ENCODE peak calls at places on chromosome 19, in four cellular contexts. One of them, this sample, is unnamed.

GRCh38 chr19:6126335-6126974 is 9.0 kb upstream of the ACSBG2 start:
- DNase-seq in HL-60: peak
- DNase-seq in GM12878: peak
- DNase-seq in K562: peak
- DNase-seq in this sample: no peak

GRCh38 chr19:40802300-40803169 is 3.5 kb downstream of the EGLN2 start:
- DNase-seq in HL-60: peak
- DNase-seq in GM12878: no peak
- DNase-seq in K562: peak
- DNase-seq in this sample: no peak

GRCh38 chr19:1408300-1409203 is 1.2 kb downstream of the DAZAP1 start:
- DNase-seq in HL-60: peak
- DNase-seq in GM12878: no peak
- DNase-seq in K562: peak
- DNase-seq in this sample: no peak

GRCh38 chr19:15251749-15252397 is 19.6 kb upstream of the EPHX3 start:
- DNase-seq in HL-60: no peak
- DNase-seq in GM12878: no peak
- DNase-seq in K562: peak
- DNase-seq in this sample: no peak

GRCh38 chr19:1491849-1492170 is 829 bp downstream of the REEP6 start:
- DNase-seq in HL-60: no peak
- DNase-seq in GM12878: no peak
- DNase-seq in K562: no peak
- DNase-seq in this sample: no peak

GRCh38 chr19:35032356-35032865 is 2.1 kb downstream of the SCN1B start:
- DNase-seq in HL-60: no peak
- DNase-seq in GM12878: no peak
- DNase-seq in K562: no peak
- DNase-seq in this sample: no peak

GRCh38 chr19:29260477-29261317 is 47.7 kb upstream of the UQCRFS1 start:
- DNase-seq in HL-60: peak
- DNase-seq in GM12878: peak
- DNase-seq in K562: peak
- DNase-seq in this sample: no peak

GRCh38 chr19:18591735-18592385 is 3.3 kb downstream of the REX1BD start:
- DNase-seq in HL-60: no peak
- DNase-seq in GM12878: no peak
- DNase-seq in K562: no peak
- DNase-seq in this sample: no peak

GRCh38 chr19:2983351-2984195 is 6.2 kb downstream of the TLE6 start:
- DNase-seq in HL-60: no peak
- DNase-seq in GM12878: no peak
- DNase-seq in K562: peak
- DNase-seq in this sample: no peak

GRCh38 chr19:52190679-52191293 is 934 bp downstream of the PPP2R1A start:
- DNase-seq in HL-60: peak
- DNase-seq in GM12878: no peak
- DNase-seq in K562: no peak
- DNase-seq in this sample: no peak

GRCh38 chr19:13051581-13052165 is 51.0 kb downstream of the LYL1 start:
- DNase-seq in HL-60: peak
- DNase-seq in GM12878: no peak
- DNase-seq in K562: peak
- DNase-seq in this sample: no peak

GRCh38 chr19:2050349-2050990 is 574 bp downstream of the MKNK2 start:
- DNase-seq in HL-60: no peak
- DNase-seq in GM12878: no peak
- DNase-seq in K562: peak
- DNase-seq in this sample: no peak

GRCh38 chr19:47157455-47158321 is 27.1 kb downstream of the SAE1 start:
- DNase-seq in HL-60: peak
- DNase-seq in GM12878: no peak
- DNase-seq in K562: no peak
- DNase-seq in this sample: no peak

GRCh38 chr19:32570081-32570785 is 10.8 kb upstream of the PDCD5 start:
- DNase-seq in HL-60: peak
- DNase-seq in GM12878: no peak
- DNase-seq in K562: peak
- DNase-seq in this sample: peak

GRCh38 chr19:33302974-33303790 is 848 bp upstream of the CEBPA start:
- DNase-seq in HL-60: peak
- DNase-seq in GM12878: no peak
- DNase-seq in K562: no peak
- DNase-seq in this sample: no peak

GRCh38 chr19:18421371-18421959 is 2.3 kb downstream of the SSBP4 start:
- DNase-seq in HL-60: no peak
- DNase-seq in GM12878: no peak
- DNase-seq in K562: no peak
- DNase-seq in this sample: no peak

GRCh38 chr19:34500656-34501120 is 19.1 kb downstream of the WTIP start:
- DNase-seq in HL-60: no peak
- DNase-seq in GM12878: no peak
- DNase-seq in K562: peak
- DNase-seq in this sample: no peak

GRCh38 chr19:6979341-6979740 is 41.9 kb downstream of the MBD3L2B start:
- DNase-seq in HL-60: no peak
- DNase-seq in GM12878: no peak
- DNase-seq in K562: no peak
- DNase-seq in this sample: no peak

GRCh38 chr19:29675650-29676186 is 10.5 kb downstream of the PLEKHF1 start:
- DNase-seq in HL-60: no peak
- DNase-seq in GM12878: no peak
- DNase-seq in K562: no peak
- DNase-seq in this sample: no peak

GRCh38 chr19:31353826-31354225 is 4.6 kb upstream of the TSHZ3 start:
- DNase-seq in HL-60: no peak
- DNase-seq in GM12878: no peak
- DNase-seq in K562: no peak
- DNase-seq in this sample: no peak

GRCh38 chr19:7602240-7602934 is 6.7 kb downstream of the CAMSAP3 start:
- DNase-seq in HL-60: no peak
- DNase-seq in GM12878: no peak
- DNase-seq in K562: peak
- DNase-seq in this sample: no peak

GRCh38 chr19:18203408-18203862 is 407 bp downstream of the RAB3A start:
- DNase-seq in HL-60: peak
- DNase-seq in GM12878: no peak
- DNase-seq in K562: peak
- DNase-seq in this sample: no peak

GRCh38 chr19:48308695-48309586 is 16.4 kb upstream of the EMP3 start:
- DNase-seq in HL-60: peak
- DNase-seq in GM12878: no peak
- DNase-seq in K562: no peak
- DNase-seq in this sample: no peak
- TF ChIP-seq SPI1 in HL-60: no peak
- TF ChIP-seq SPI1 in GM12878: no peak
- TF ChIP-seq SPI1 in K562: no peak
- TF ChIP-seq SPI1 in this sample: no peak

GRCh38 chr19:49866933-49867782 is at the start of gene PNKP:
- DNase-seq in HL-60: peak
- DNase-seq in GM12878: no peak
- DNase-seq in K562: peak
- DNase-seq in this sample: peak
- TF ChIP-seq SPI1 in HL-60: no peak
- TF ChIP-seq SPI1 in GM12878: peak
- TF ChIP-seq SPI1 in K562: no peak
- TF ChIP-seq SPI1 in this sample: peak

GRCh38 chr19:38223119-38223523 is 901 bp downstream of the DPF1 start:
- DNase-seq in HL-60: no peak
- DNase-seq in GM12878: no peak
- DNase-seq in K562: no peak
- DNase-seq in this sample: no peak

GRCh38 chr19:38221919-38222828 is 1.8 kb downstream of the DPF1 start:
- DNase-seq in HL-60: no peak
- DNase-seq in GM12878: no peak
- DNase-seq in K562: no peak
- DNase-seq in this sample: no peak

GRCh38 chr19:38223617-38224013 is 407 bp downstream of the DPF1 start:
- DNase-seq in HL-60: no peak
- DNase-seq in GM12878: no peak
- DNase-seq in K562: no peak
- DNase-seq in this sample: no peak

GRCh38 chr19:38221421-38221820 is 2.6 kb downstream of the DPF1 start:
- DNase-seq in HL-60: no peak
- DNase-seq in GM12878: no peak
- DNase-seq in K562: no peak
- DNase-seq in this sample: no peak

GRCh38 chr19:38224014-38224862 is at the start of gene DPF1:
- DNase-seq in HL-60: peak
- DNase-seq in GM12878: peak
- DNase-seq in K562: peak
- DNase-seq in this sample: peak
- TF ChIP-seq SPI1 in HL-60: no peak
- TF ChIP-seq SPI1 in GM12878: no peak
- TF ChIP-seq SPI1 in K562: no peak
- TF ChIP-seq SPI1 in this sample: no peak

DNA sequence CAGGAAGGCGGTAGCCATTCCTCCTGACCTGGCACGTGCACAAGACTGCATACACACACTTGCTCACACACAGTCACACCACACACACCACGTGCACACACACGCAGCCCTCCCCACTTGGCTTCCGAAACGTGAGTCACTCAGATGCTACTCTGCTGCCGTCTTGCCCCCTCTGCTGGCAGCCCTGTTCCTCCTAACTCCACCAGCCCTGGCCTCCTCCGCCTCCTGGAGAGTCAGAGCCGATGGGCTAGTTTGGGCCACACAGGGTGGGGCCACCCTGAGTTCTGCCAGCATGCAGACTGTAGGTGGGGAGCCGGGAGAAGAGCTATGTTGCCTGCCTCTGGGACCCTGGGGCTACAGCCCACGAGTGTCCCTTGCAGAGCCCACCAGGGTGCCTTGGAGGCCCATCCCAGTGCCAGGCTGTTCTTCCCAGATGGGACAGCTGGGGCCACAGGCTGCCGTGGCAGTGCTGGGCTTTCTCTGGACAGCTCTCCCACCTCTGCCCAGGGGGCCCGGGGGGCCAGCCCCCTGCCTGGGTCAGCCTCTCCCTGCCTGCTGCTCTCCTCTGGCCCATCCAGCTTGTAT is 12.1 kb downstream of the PIN1 start:
- DNase-seq in HL-60: no peak
- DNase-seq in GM12878: no peak
- DNase-seq in K562: peak
- DNase-seq in this sample: no peak
- TF ChIP-seq SPI1 in HL-60: no peak
- TF ChIP-seq SPI1 in GM12878: no peak
- TF ChIP-seq SPI1 in K562: no peak
- TF ChIP-seq SPI1 in this sample: no peak

GRCh38 chr19:16872728-16873127 is 16.1 kb upstream of the F2RL3 start:
- DNase-seq in HL-60: no peak
- DNase-seq in GM12878: no peak
- DNase-seq in K562: no peak
- DNase-seq in this sample: no peak

GRCh38 chr19:16868423-16869130 is 20.2 kb upstream of the F2RL3 start:
- DNase-seq in HL-60: no peak
- DNase-seq in GM12878: no peak
- DNase-seq in K562: no peak
- DNase-seq in this sample: no peak

GRCh38 chr19:16871870-16872269 is 16.9 kb upstream of the F2RL3 start:
- DNase-seq in HL-60: no peak
- DNase-seq in GM12878: no peak
- DNase-seq in K562: no peak
- DNase-seq in this sample: no peak

GRCh38 chr19:16867211-16867610 is 21.6 kb upstream of the F2RL3 start:
- DNase-seq in HL-60: no peak
- DNase-seq in GM12878: no peak
- DNase-seq in K562: no peak
- DNase-seq in this sample: no peak

DNA sequence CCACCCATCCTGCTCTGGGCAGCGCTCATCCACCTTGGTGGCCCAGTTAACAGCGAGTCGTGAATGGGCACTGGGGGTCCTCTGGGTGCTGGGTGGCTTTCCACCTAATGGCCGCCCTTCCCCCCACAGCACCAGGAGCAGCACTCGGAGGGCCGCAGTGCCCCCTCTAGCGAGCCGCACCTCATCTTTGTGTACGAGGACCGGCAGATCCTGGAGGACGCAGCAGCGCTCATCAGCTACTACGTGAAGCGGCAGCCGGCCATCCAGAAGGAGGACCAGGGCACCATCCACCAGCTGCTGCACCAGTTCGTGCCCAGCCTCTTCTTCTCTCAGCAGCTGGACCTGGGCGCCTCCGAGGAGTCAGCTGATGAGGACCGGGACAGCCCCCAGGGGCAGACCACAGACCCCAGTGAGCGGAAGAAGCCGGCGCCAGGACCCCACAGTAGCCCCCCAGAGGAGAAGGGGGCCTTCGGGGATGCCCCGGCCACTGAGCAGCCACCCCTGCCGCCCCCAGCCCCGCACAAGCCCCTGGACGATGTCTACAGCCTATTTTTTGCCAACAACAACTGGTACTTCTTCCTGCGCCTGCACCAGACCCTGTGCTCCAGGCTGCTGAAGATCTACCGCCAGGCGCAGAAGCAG is 19.3 kb upstream of the F2RL3 start:
- DNase-seq in HL-60: no peak
- DNase-seq in GM12878: no peak
- DNase-seq in K562: no peak
- DNase-seq in this sample: no peak
- TF ChIP-seq SPI1 in HL-60: no peak
- TF ChIP-seq SPI1 in GM12878: no peak
- TF ChIP-seq SPI1 in K562: no peak
- TF ChIP-seq SPI1 in this sample: no peak

DNA sequence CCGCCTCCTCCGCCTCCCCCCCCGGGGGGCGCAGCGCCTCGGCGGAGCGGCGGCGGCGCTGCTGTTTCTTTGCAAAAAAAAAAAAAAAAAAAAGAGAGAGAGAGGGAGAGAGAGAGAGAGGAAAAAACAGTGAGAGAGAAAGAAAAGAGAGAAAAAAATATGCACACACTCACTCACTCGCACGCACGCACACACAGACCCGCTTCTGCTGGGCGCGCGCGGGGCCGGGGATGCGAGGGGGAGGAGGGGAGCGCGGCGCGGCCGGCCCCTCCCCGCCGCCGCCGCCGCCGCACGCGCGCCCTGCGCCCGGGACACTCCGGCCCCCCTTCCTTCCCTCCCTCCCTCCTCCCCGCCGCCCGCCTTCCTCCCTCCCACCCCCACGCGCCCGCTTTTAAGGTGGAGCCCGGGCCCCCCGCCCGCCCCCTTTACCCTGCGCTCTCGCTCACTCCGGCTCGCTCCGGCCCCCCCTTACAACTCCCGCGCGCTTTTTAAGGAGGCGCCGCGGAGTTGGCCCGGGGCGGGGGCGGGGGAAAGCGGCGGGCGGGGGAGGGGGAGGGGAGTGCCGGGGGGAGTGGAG is at the start of gene SAMD1:
- DNase-seq in HL-60: peak
- DNase-seq in GM12878: no peak
- DNase-seq in K562: peak
- DNase-seq in this sample: peak
- TF ChIP-seq SPI1 in HL-60: no peak
- TF ChIP-seq SPI1 in GM12878: no peak
- TF ChIP-seq SPI1 in K562: no peak
- TF ChIP-seq SPI1 in this sample: no peak